ENCODE peak calls at places on chromosomes 12 and 14, in nine cellular contexts. G is A549, H is spleen, B is fibroblast of lung, Z is lung, K is ovary, O is body of pancreas, N is astrocyte, F is HCT116. I is an unnamed sample. For H3K4me1, the result is how much of the 10 kb centered on the place peaks cover.

GRCh38 chr12:122046145-122046544 is 24.5 kb downstream of the BCL7A start:
- DNase-seq in K (no peak), Z (no peak), B (no peak), O (no peak), G (no peak), F (no peak), N (no peak), H (no peak), I (no peak)

GRCh38 chr12:9721394-9722092 is 11.4 kb downstream of the CLECL1 start:
- DNase-seq in Z (no peak), G (peak), B (peak), O (no peak), K (no peak), H (no peak), N (no peak), F (no peak), I (no peak)

GRCh38 chr14:92641306-92641705 is 107.1 kb downstream of the LGMN start:
- DNase-seq in Z (no peak), G (no peak), N (no peak), F (no peak), H (peak), K (no peak), B (no peak), O (no peak), I (no peak)

GRCh38 chr12:55728932-55729591 is at the start of gene CD63:
- DNase-seq in O (peak), B (peak), F (no peak), Z (peak), K (peak), G (peak), N (peak), H (peak), I (peak)

GRCh38 chr14:73774244-73774575 is 60.0 kb upstream of the PNMA1 start:
- DNase-seq in K (no peak), B (no peak), N (no peak), G (no peak), H (peak), Z (no peak), F (no peak), O (no peak), I (no peak)

GRCh38 chr14:31941487-31941886 is 135.6 kb upstream of the ARHGAP5 start:
- DNase-seq in N (no peak), O (no peak), H (no peak), G (no peak), B (no peak), K (no peak), Z (no peak), F (no peak), I (no peak)

GRCh38 chr12:114902665-114903393 is 218.9 kb upstream of the TBX3 start:
- DNase-seq in G (peak), N (peak), O (no peak), H (no peak), Z (no peak), F (no peak), K (no peak), B (peak), I (no peak)

GRCh38 chr14:56580317-56580711 is 716 bp downstream of the TMEM260 start:
- DNase-seq in G (no peak), H (no peak), K (no peak), O (no peak), B (no peak), N (no peak), Z (no peak), F (no peak), I (no peak)

GRCh38 chr14:99899578-99900178 is 106.5 kb downstream of the EML1 start:
- DNase-seq in H (no peak), B (peak), K (no peak), N (no peak), G (peak), F (peak), O (no peak), Z (no peak), I (peak)

GRCh38 chr14:104444159-104445030 is 135.2 kb upstream of the C14orf180 start:
- DNase-seq in Z (peak), B (no peak), O (no peak), F (no peak), N (no peak), G (no peak), K (no peak), H (no peak), I (no peak)

GRCh38 chr14:55739967-55740707 is 160.1 kb downstream of the KTN1 start:
- DNase-seq in B (peak), G (no peak), N (no peak), O (peak), K (no peak), H (no peak), Z (no peak), F (no peak), I (no peak)

GRCh38 chr14:22488522-22489246 is 100.3 kb downstream of the DAD1 start:
- DNase-seq in F (no peak), N (no peak), B (no peak), O (no peak), H (no peak), Z (no peak), G (no peak), K (no peak), I (no peak)

GRCh38 chr12:130044991-130045621 is 117.2 kb upstream of the FZD10 start:
- DNase-seq in Z (no peak), G (no peak), K (no peak), H (no peak), N (no peak), B (no peak), O (no peak), F (no peak), I (peak)

GRCh38 chr12:24222968-24223367 is 273.5 kb upstream of the SOX5 start:
- DNase-seq in N (peak), O (no peak), K (no peak), H (no peak), Z (no peak), F (no peak), B (peak), G (no peak), I (peak)

GRCh38 chr14:77260199-77260598 is 10.8 kb downstream of the NGB start:
- DNase-seq in B (no peak), K (no peak), H (no peak), Z (no peak), N (no peak), O (no peak), F (no peak), G (no peak), I (no peak)

GRCh38 chr12:83161451-83161850 is 474.7 kb downstream of the TMTC2 start:
- DNase-seq in G (no peak), K (no peak), Z (no peak), F (no peak), O (no peak), B (peak), N (peak), H (no peak), I (no peak)

GRCh38 chr12:45166056-45166455 is 49.8 kb upstream of the ANO6 start:
- DNase-seq in F (no peak), H (no peak), G (no peak), N (peak), K (no peak), O (no peak), B (peak), Z (no peak), I (peak)
- H3K27ac ChIP-seq in F (no peak), H (no peak), G (no peak), N (no peak), K (no peak), O (no peak), B (no peak), Z (no peak), I (no peak)

GRCh38 chr12:47803196-47803875 is 16.4 kb downstream of the HDAC7 start:
- DNase-seq in H (no peak), F (no peak), G (no peak), B (no peak), O (no peak), Z (no peak), N (no peak), K (no peak), I (no peak)
- H3K4me1 ChIP-seq in H (half or more), F (under half), G (under half), B (under half), O (half or more), Z (half or more), N (under half), K (under half), I (under half)

GRCh38 chr12:100404769-100405407 is 48.0 kb downstream of the SLC17A8 start:
- DNase-seq in Z (peak), B (peak), O (peak), N (no peak), F (peak), K (no peak), H (no peak), G (peak), I (peak)
- TF ChIP-seq CTCF in Z (no peak), B (peak), O (no peak), N (peak), F (peak), K (no peak), H (no peak), G (peak), I (peak)

GRCh38 chr12:80834724-80835123 is 103.0 kb downstream of the LIN7A start:
- DNase-seq in K (no peak), F (no peak), G (no peak), O (no peak), N (no peak), Z (no peak), B (no peak), H (no peak), I (no peak)
- H3K27ac ChIP-seq in K (no peak), F (no peak), G (no peak), O (no peak), N (no peak), Z (no peak), B (no peak), H (no peak), I (no peak)

I was measured in cardiac muscle cell.